ENCODE peak calls at places on chromosomes 3 and 15, in seven cellular contexts. C is mesenchymal stem cell; V is HepG2; A is iPS DF 6.9; L is esophagus squamous epithelium; E is breast epithelium; X is CD4-positive, alpha-beta memory T cell. I is an unnamed sample. For H3K4me1, the result is how much of the 10 kb centered on the place peaks cover.

GRCh38 chr3:65995030-65995429 is 43.7 kb downstream of the MAGI1 start:
- DNase-seq in L (no peak), C (peak), V (no peak), A (no peak), X (no peak), E (no peak), I (no peak)

GRCh38 chr15:99324082-99324620 is 72.9 kb downstream of the LRRC28 start:
- DNase-seq in C (peak), X (no peak), A (no peak), E (no peak), V (no peak), L (no peak), I (no peak)

GRCh38 chr3:148856404-148856803 is 8.7 kb upstream of the CPA3 start:
- DNase-seq in A (no peak), C (no peak), V (no peak), E (no peak), X (no peak), L (no peak), I (no peak)

GRCh38 chr3:48599077-48599501 is 4.0 kb upstream of the COL7A1 start:
- DNase-seq in A (no peak), X (no peak), E (peak), L (no peak), V (no peak), C (no peak), I (no peak)

GRCh38 chr15:44144193-44144592 is 50.9 kb downstream of the FRMD5 start:
- DNase-seq in E (no peak), L (no peak), C (no peak), A (no peak), V (no peak), X (no peak), I (no peak)

GRCh38 chr15:65381445-65382145 is 3.8 kb upstream of the IGDCC3 start:
- DNase-seq in X (no peak), V (no peak), A (no peak), E (no peak), L (no peak), C (no peak), I (no peak)

GRCh38 chr3:78604328-78604727 is 1163.5 kb downstream of the ROBO1 start:
- DNase-seq in E (no peak), V (no peak), L (no peak), X (no peak), A (no peak), C (peak), I (no peak)

GRCh38 chr3:106006571-106006970 is 137.8 kb upstream of the CBLB start:
- DNase-seq in C (no peak), V (no peak), A (no peak), E (no peak), L (no peak), X (no peak), I (no peak)

GRCh38 chr15:65577129-65577996 is 33.6 kb downstream of the INTS14 start:
- DNase-seq in E (no peak), C (no peak), A (no peak), L (no peak), X (no peak), V (no peak), I (no peak)

GRCh38 chr3:146594843-146595482 is 10.2 kb downstream of the PLSCR5 start:
- DNase-seq in V (peak), L (no peak), X (peak), E (no peak), A (no peak), C (peak), I (no peak)

GRCh38 chr3:42690766-42691680 is 5.7 kb downstream of the KLHL40 start:
- DNase-seq in A (no peak), E (no peak), X (no peak), C (no peak), V (no peak), L (no peak), I (no peak)

GRCh38 chr3:177826253-177826652 is 629.0 kb upstream of the TBL1XR1 start:
- DNase-seq in A (no peak), L (no peak), C (no peak), E (no peak), X (no peak), V (no peak), I (no peak)

GRCh38 chr15:67103021-67103420 is 37.6 kb downstream of the SMAD3 start:
- DNase-seq in V (no peak), E (no peak), X (no peak), C (no peak), L (no peak), A (no peak), I (no peak)
- H3K4me1 ChIP-seq in V (half or more), E (under half), X (half or more), C (under half), L (half or more), A (under half), I (half or more)

GRCh38 chr3:4773583-4773982 is 205.7 kb upstream of the BHLHE40 start:
- DNase-seq in C (no peak), X (no peak), E (no peak), V (no peak), L (no peak), A (no peak), I (no peak)
- H3K4me1 ChIP-seq in C (under half), X (under half), E (under half), V (under half), L (half or more), A (under half), I (under half)

DNA sequence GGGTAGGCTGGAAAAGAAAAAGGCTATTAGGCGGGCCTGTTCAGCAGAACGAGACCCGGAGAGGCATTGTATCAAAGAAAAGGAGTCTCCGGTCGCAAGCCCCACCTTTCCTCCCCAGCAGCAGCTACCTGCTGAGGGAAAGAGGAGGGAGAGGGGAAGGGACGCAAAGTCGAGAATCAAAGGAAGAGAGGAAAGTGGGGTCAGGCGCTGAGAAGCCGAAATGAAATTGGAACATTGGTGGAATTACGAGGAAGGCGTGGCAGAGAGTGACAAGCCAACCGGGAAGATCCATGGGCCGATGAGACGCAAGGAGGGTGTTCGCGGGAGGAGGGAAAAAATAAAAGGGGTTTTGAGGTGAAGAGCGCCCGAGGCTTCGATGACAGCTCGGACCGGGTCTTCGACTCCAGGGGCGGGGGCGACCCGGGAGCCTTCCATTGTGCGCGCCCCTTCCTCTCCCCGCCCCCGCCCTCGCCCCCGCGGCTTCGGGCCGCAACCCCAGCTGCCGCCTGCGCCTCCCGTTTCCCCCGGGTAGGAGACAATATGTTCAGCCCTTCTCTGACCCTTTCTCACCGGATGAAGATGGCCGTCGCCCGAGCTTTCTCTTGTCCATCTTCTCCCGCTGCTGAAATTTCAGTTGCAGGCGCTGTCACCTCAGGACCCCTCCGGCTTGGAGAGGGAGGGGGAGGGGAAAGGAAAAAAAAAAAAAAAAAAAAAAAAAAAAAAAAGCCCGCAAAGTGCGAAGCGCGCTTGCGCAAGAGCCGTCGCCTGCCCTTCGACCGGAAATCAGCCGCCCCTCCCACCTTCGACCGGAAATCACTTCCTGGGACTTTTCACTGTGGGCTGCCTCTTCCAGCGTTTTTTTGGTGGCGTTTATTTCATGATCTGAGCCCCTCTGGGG is at the start of gene SENP7:
- DNase-seq in V (peak), X (peak), E (peak), A (peak), L (peak), C (peak), I (peak)
- H3K4me1 ChIP-seq in V (under half), X (half or more), E (under half), A (under half), L (under half), C (under half), I (under half)

GRCh38 chr15:91855684-91856553 is 2.4 kb downstream of the SLCO3A1 start:
- DNase-seq in A (peak), E (peak), V (peak), X (no peak), C (no peak), L (no peak), I (no peak)
- H3K4me1 ChIP-seq in A (under half), E (under half), V (under half), X (half or more), C (under half), L (half or more), I (half or more)

DNA sequence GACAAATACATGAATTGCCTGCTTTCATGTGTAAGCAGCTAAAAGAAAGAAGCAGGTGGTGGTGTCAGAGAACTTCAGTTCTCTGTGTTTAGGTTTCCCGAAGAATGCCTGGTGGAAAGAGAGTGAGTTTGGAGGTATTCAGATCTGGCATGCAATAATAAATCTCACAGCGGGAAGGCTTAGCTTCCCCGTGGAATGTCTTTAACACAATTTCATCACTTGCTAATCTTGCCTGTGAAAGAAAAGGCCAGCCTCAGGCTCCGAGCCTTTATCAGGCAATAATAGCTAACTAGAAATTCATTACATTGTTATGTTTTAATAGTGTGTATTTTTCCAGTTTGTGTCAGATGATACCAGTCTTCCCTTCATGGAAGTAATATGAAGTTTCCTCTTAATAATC is 220.3 kb downstream of the PDZRN3 start:
- DNase-seq in E (no peak), X (no peak), C (no peak), A (no peak), V (no peak), L (no peak), I (no peak)
- H3K4me1 ChIP-seq in E (under half), X (under half), C (under half), A (under half), V (under half), L (half or more), I (under half)

GRCh38 chr3:112685956-112686355 is 45.0 kb upstream of the CCDC80 start:
- DNase-seq in L (no peak), C (no peak), E (no peak), A (no peak), X (no peak), V (no peak), I (no peak)
- H3K4me1 ChIP-seq in L (under half), C (under half), E (under half), A (under half), X (under half), V (under half), I (under half)

GRCh38 chr3:129506272-129506742 is 22.1 kb upstream of the RHO start:
- DNase-seq in V (no peak), E (no peak), L (no peak), X (no peak), C (no peak), A (no peak), I (no peak)
- H3K4me1 ChIP-seq in V (under half), E (under half), L (under half), X (under half), C (under half), A (under half), I (under half)